ENCODE peak calls at places on chromosomes 12 and 14, in six cellular contexts. One of them, this sample, is unnamed.
A peak's percentile ranks its signal among the peaks of the same experiment; 100 is the strongest.

GRCh38 chr12:47534695-47535094 is 171.1 kb downstream of the RPAP3 start:
- DNase-seq in KBM-7: peak; percentile 9
- DNase-seq in A549: no peak
- DNase-seq in tibial artery: no peak
- DNase-seq in NCI-H1105: no peak
- DNase-seq in WTC11: no peak
- DNase-seq in this sample: no peak

GRCh38 chr14:90609376-90609775 is 206.9 kb downstream of the TTC7B start:
- DNase-seq in KBM-7: no peak
- DNase-seq in A549: no peak
- DNase-seq in tibial artery: no peak
- DNase-seq in NCI-H1105: no peak
- DNase-seq in WTC11: no peak
- DNase-seq in this sample: no peak

GRCh38 chr12:54997914-54998507 is 13.4 kb upstream of the TESPA1 start:
- DNase-seq in KBM-7: no peak
- DNase-seq in A549: no peak
- DNase-seq in tibial artery: no peak
- DNase-seq in NCI-H1105: no peak
- DNase-seq in WTC11: no peak
- DNase-seq in this sample: no peak

GRCh38 chr12:2160043-2160442 is 107.3 kb downstream of the CACNA1C start:
- DNase-seq in KBM-7: no peak
- DNase-seq in A549: no peak
- DNase-seq in tibial artery: no peak
- DNase-seq in NCI-H1105: no peak
- DNase-seq in WTC11: no peak
- DNase-seq in this sample: no peak

GRCh38 chr12:83010169-83010804 is 323.6 kb downstream of the TMTC2 start:
- DNase-seq in KBM-7: no peak
- DNase-seq in A549: no peak
- DNase-seq in tibial artery: no peak
- DNase-seq in NCI-H1105: no peak
- DNase-seq in WTC11: no peak
- DNase-seq in this sample: no peak

GRCh38 chr12:98754095-98754494 is 109.0 kb downstream of the APAF1 start:
- DNase-seq in KBM-7: no peak
- DNase-seq in A549: peak; percentile 87
- DNase-seq in tibial artery: no peak
- DNase-seq in NCI-H1105: no peak
- DNase-seq in WTC11: no peak
- DNase-seq in this sample: no peak

GRCh38 chr14:101243587-101244338 is 317.5 kb upstream of the DIO3 start:
- DNase-seq in KBM-7: no peak
- DNase-seq in A549: no peak
- DNase-seq in tibial artery: no peak
- DNase-seq in NCI-H1105: no peak
- DNase-seq in WTC11: no peak
- DNase-seq in this sample: no peak

GRCh38 chr12:47238665-47239064 is 158.9 kb upstream of the AMIGO2 start:
- DNase-seq in KBM-7: no peak
- DNase-seq in A549: no peak
- DNase-seq in tibial artery: no peak
- DNase-seq in NCI-H1105: no peak
- DNase-seq in WTC11: no peak
- DNase-seq in this sample: no peak

GRCh38 chr14:81233615-81234014 is 12.9 kb upstream of the GTF2A1 start:
- DNase-seq in KBM-7: no peak
- DNase-seq in A549: no peak
- DNase-seq in tibial artery: no peak
- DNase-seq in NCI-H1105: no peak
- DNase-seq in WTC11: no peak
- DNase-seq in this sample: no peak

GRCh38 chr14:30559638-30560071 is 697 bp downstream of the G2E3 start:
- DNase-seq in KBM-7: peak; percentile 49
- DNase-seq in A549: no peak
- DNase-seq in tibial artery: no peak
- DNase-seq in NCI-H1105: peak; percentile 26
- DNase-seq in WTC11: no peak
- DNase-seq in this sample: no peak

GRCh38 chr12:105334568-105334967 is 4.1 kb downstream of the C12orf75 start:
- DNase-seq in KBM-7: no peak
- DNase-seq in A549: no peak
- DNase-seq in tibial artery: no peak
- DNase-seq in NCI-H1105: no peak
- DNase-seq in WTC11: no peak
- DNase-seq in this sample: no peak

GRCh38 chr12:93851245-93851665 is 174.1 kb downstream of the CRADD start:
- DNase-seq in KBM-7: peak; percentile 85
- DNase-seq in A549: no peak
- DNase-seq in tibial artery: no peak
- DNase-seq in NCI-H1105: no peak
- DNase-seq in WTC11: no peak
- DNase-seq in this sample: peak; percentile 10

GRCh38 chr12:108338915-108339657 is at the start of gene CMKLR1:
- DNase-seq in KBM-7: no peak
- DNase-seq in A549: no peak
- DNase-seq in tibial artery: peak; percentile 85
- DNase-seq in NCI-H1105: no peak
- DNase-seq in WTC11: peak; percentile 30
- DNase-seq in this sample: no peak

GRCh38 chr12:12606793-12607589 is 4.7 kb upstream of the CREBL2 start:
- DNase-seq in KBM-7: no peak
- DNase-seq in A549: no peak
- DNase-seq in tibial artery: no peak
- DNase-seq in NCI-H1105: no peak
- DNase-seq in WTC11: no peak
- DNase-seq in this sample: no peak

GRCh38 chr12:70052931-70053497 is 190.2 kb upstream of the CNOT2 start:
- DNase-seq in KBM-7: peak; percentile 9
- DNase-seq in A549: peak; percentile 28
- DNase-seq in tibial artery: no peak
- DNase-seq in NCI-H1105: no peak
- DNase-seq in WTC11: no peak
- DNase-seq in this sample: peak; percentile 79

GRCh38 chr14:104749111-104749649 is 3.8 kb upstream of the SIVA1 start:
- DNase-seq in KBM-7: no peak
- DNase-seq in A549: no peak
- DNase-seq in tibial artery: peak; percentile 89
- DNase-seq in NCI-H1105: no peak
- DNase-seq in WTC11: no peak
- DNase-seq in this sample: no peak

GRCh38 chr14:77027538-77028383 is 747 bp downstream of the IRF2BPL start:
- DNase-seq in KBM-7: peak; percentile 58
- DNase-seq in A549: peak; percentile 65
- DNase-seq in tibial artery: peak; percentile 92
- DNase-seq in NCI-H1105: peak; percentile 38
- DNase-seq in WTC11: peak; percentile 58
- DNase-seq in this sample: no peak

GRCh38 chr12:73867147-73867546 is 670.5 kb upstream of the ATXN7L3B start:
- DNase-seq in KBM-7: no peak
- DNase-seq in A549: no peak
- DNase-seq in tibial artery: no peak
- DNase-seq in NCI-H1105: no peak
- DNase-seq in WTC11: no peak
- DNase-seq in this sample: no peak

GRCh38 chr14:61696753-61697318 is 1.5 kb downstream of the HIF1A start:
- DNase-seq in KBM-7: no peak
- DNase-seq in A549: no peak
- DNase-seq in tibial artery: no peak
- DNase-seq in NCI-H1105: no peak
- DNase-seq in WTC11: no peak
- DNase-seq in this sample: no peak

GRCh38 chr12:107912421-107913004 is 138.0 kb downstream of the ASCL4 start:
- DNase-seq in KBM-7: peak; percentile 65
- DNase-seq in A549: peak; percentile 55
- DNase-seq in tibial artery: no peak
- DNase-seq in NCI-H1105: peak; percentile 53
- DNase-seq in WTC11: peak; percentile 85
- DNase-seq in this sample: no peak

GRCh38 chr12:66960704-66961690 is 282.1 kb upstream of the GRIP1 start:
- DNase-seq in KBM-7: no peak
- DNase-seq in A549: no peak
- DNase-seq in tibial artery: no peak
- DNase-seq in NCI-H1105: no peak
- DNase-seq in WTC11: no peak
- DNase-seq in this sample: no peak

This sample was measured in AML-193.